ENCODE peak calls at places on chromosomes 16 and 17, in ten cellular contexts. W is hepatocyte; T is AG08396; L is Ammon's horn; Q is breast epithelium; G is RWPE1; H is activated naive CD8-positive, alpha-beta T cell treated with anti-CD3 and anti-CD28 coated beads for 36 hours; M is left ventricle myocardium superior; V is activated T-cell treated with anti-CD3 and anti-CD28 coated beads, Interleukin-2, amount 50 U/mL, for 1 hour; O is epithelial cell of esophagus. P is an unnamed sample.
A peak's percentile ranks its signal among the peaks of the same experiment; 100 is the strongest.

GRCh38 chr16:86740817-86741799 is 162.8 kb downstream of the FOXL1 start:
- DNase-seq in Q (no peak), L (no peak), T (peak; percentile 89), G (peak; percentile 27), W (peak; percentile 70), V (no peak), H (no peak), O (peak; percentile 36), M (peak; percentile 72), P (peak; percentile 70)

GRCh38 chr16:76343761-76344160 is 66.6 kb downstream of the CNTNAP4 start:
- DNase-seq in O (no peak), H (no peak), L (no peak), M (no peak), V (no peak), T (no peak), W (no peak), G (no peak), Q (no peak), P (no peak)

GRCh38 chr17:75517277-75517865 is 1.0 kb downstream of the TSEN54 start:
- DNase-seq in M (peak; percentile 25), V (peak; percentile 44), H (peak; percentile 29), O (peak; percentile 33), G (no peak), Q (no peak), T (no peak), L (no peak), W (no peak), P (no peak)

GRCh38 chr16:17476414-17477259 is 5.9 kb upstream of the XYLT1 start:
- DNase-seq in M (peak; percentile 40), G (peak; percentile 77), Q (no peak), T (peak; percentile 67), O (peak; percentile 43), L (peak; percentile 67), H (peak; percentile 3), V (peak; percentile 52), W (peak; percentile 86), P (no peak)

GRCh38 chr17:69492410-69493071 is 78.0 kb downstream of the MAP2K6 start:
- DNase-seq in M (no peak), W (peak; percentile 40), V (no peak), L (no peak), G (peak; percentile 59), H (no peak), Q (no peak), T (peak; percentile 85), O (peak; percentile 70), P (no peak)

GRCh38 chr16:88491560-88492310 is 38.7 kb downstream of the ZFPM1 start:
- DNase-seq in T (no peak), L (no peak), W (no peak), V (no peak), Q (no peak), G (no peak), H (no peak), O (no peak), M (no peak), P (no peak)

GRCh38 chr16:2858245-2859025 is 465 bp upstream of the PRSS22 start:
- DNase-seq in O (peak; percentile 78), H (no peak), Q (peak; percentile 92), V (peak; percentile 34), T (no peak), G (peak; percentile 48), L (no peak), M (no peak), W (peak; percentile 95), P (no peak)

GRCh38 chr16:26993988-26994387 is 72.7 kb upstream of the C16orf82 start:
- DNase-seq in V (no peak), G (no peak), H (no peak), M (no peak), Q (no peak), T (peak; percentile 47), W (no peak), L (no peak), O (no peak), P (no peak)

GRCh38 chr16:17921357-17921978 is 415.1 kb downstream of the NPIPA8 start:
- DNase-seq in M (peak; percentile 27), O (peak; percentile 21), W (peak; percentile 11), T (no peak), L (no peak), H (peak; percentile 38), Q (no peak), V (peak; percentile 48), G (no peak), P (no peak)

GRCh38 chr16:65054457-65054856 is 67.4 kb downstream of the CDH11 start:
- DNase-seq in V (no peak), M (no peak), W (no peak), G (no peak), Q (no peak), O (no peak), L (no peak), H (no peak), T (no peak), P (no peak)

GRCh38 chr16:69486724-69487123 is 62.3 kb downstream of the CYB5B start:
- DNase-seq in H (no peak), O (no peak), V (no peak), L (no peak), W (no peak), Q (no peak), M (no peak), T (no peak), G (no peak), P (no peak)

GRCh38 chr16:71807905-71808592 is 585 bp downstream of the AP1G1 start:
- DNase-seq in M (no peak), Q (peak; percentile 35), G (peak; percentile 31), W (peak; percentile 54), V (no peak), O (peak; percentile 62), H (no peak), T (peak; percentile 32), L (peak; percentile 20), P (no peak)

GRCh38 chr17:74663566-74663965 is 40.0 kb upstream of the CD300E start:
- DNase-seq in L (no peak), H (no peak), M (no peak), G (no peak), Q (no peak), O (no peak), W (no peak), V (no peak), T (no peak), P (no peak)

GRCh38 chr16:52547001-52547833 is at the start of gene TOX3:
- DNase-seq in Q (no peak), T (no peak), G (no peak), H (no peak), V (no peak), O (no peak), L (peak; percentile 16), W (peak; percentile 85), M (no peak), P (no peak)

GRCh38 chr16:82660078-82660645 is 33.4 kb downstream of the CDH13 start:
- DNase-seq in T (peak; percentile 32), Q (no peak), W (no peak), L (no peak), G (no peak), H (peak; percentile 22), V (peak; percentile 22), O (peak; percentile 67), M (no peak), P (no peak)

GRCh38 chr16:11621920-11622651 is 35.4 kb upstream of the LITAF start:
- DNase-seq in T (peak; percentile 47), M (peak; percentile 47), Q (no peak), O (no peak), W (no peak), G (no peak), H (peak; percentile 41), V (peak; percentile 64), L (peak; percentile 48), P (peak; percentile 36)

GRCh38 chr16:1105888-1106620 is 10.0 kb upstream of the C1QTNF8 start:
- DNase-seq in H (peak; percentile 61), W (peak; percentile 91), O (peak; percentile 1), L (peak; percentile 79), G (peak; percentile 85), M (peak; percentile 81), T (peak; percentile 96), V (peak; percentile 61), Q (peak; percentile 35), P (peak; percentile 68)

GRCh38 chr16:85945424-85945751 is 46.4 kb downstream of the IRF8 start:
- DNase-seq in G (no peak), O (no peak), W (no peak), H (no peak), Q (no peak), L (no peak), V (no peak), M (no peak), T (no peak), P (no peak)

GRCh38 chr16:50340578-50340977 is 28.2 kb downstream of the BRD7 start:
- DNase-seq in W (no peak), L (no peak), M (no peak), V (no peak), O (no peak), T (no peak), Q (no peak), G (no peak), H (no peak), P (no peak)

GRCh38 chr16:88440111-88440510 is 13.0 kb upstream of the ZFPM1 start:
- DNase-seq in W (no peak), O (no peak), G (no peak), Q (no peak), M (no peak), L (no peak), V (no peak), H (no peak), T (no peak), P (no peak)

GRCh38 chr16:68902376-68903345 is 59.3 kb downstream of the TANGO6 start:
- DNase-seq in W (peak; percentile 77), H (no peak), Q (peak; percentile 31), M (no peak), L (peak; percentile 50), V (no peak), T (peak; percentile 39), O (peak; percentile 77), G (peak; percentile 53), P (no peak)

GRCh38 chr17:31052187-31052889 is 42.4 kb upstream of the NF1 start:
- DNase-seq in T (peak; percentile 87), M (peak; percentile 59), Q (peak; percentile 88), G (peak; percentile 95), O (peak; percentile 98), W (no peak), H (no peak), V (no peak), L (peak; percentile 36), P (peak; percentile 62)

GRCh38 chr16:9901-10665 is 43.3 kb downstream of the POLR3K start:
- DNase-seq in M (no peak), G (no peak), L (no peak), Q (no peak), O (no peak), W (no peak), V (no peak), H (no peak), T (no peak), P (no peak)

GRCh38 chr17:45709889-45710288 is 74.2 kb upstream of the CRHR1 start:
- DNase-seq in H (no peak), G (no peak), Q (no peak), M (no peak), O (no peak), T (no peak), V (no peak), W (no peak), L (no peak), P (no peak)

GRCh38 chr17:74270333-74270732 is 3.7 kb upstream of the DNAI2 start:
- DNase-seq in W (no peak), H (no peak), V (no peak), T (no peak), Q (no peak), M (no peak), L (peak; percentile 72), G (no peak), O (no peak), P (no peak)

GRCh38 chr17:67818110-67819002 is 6.9 kb upstream of the BPTF start:
- DNase-seq in M (no peak), H (no peak), O (no peak), T (no peak), Q (no peak), V (no peak), W (no peak), L (no peak), G (no peak), P (no peak)

GRCh38 chr16:12500771-12501170 is 302.9 kb downstream of the CPPED1 start:
- DNase-seq in T (no peak), M (peak; percentile 40), O (peak; percentile 16), H (no peak), G (no peak), W (peak; percentile 43), Q (no peak), L (peak; percentile 41), V (no peak), P (no peak)

GRCh38 chr17:49108318-49108717 is 24.3 kb upstream of the B4GALNT2 start:
- DNase-seq in M (no peak), O (peak; percentile 47), T (peak; percentile 50), V (no peak), H (no peak), G (no peak), W (no peak), L (peak; percentile 60), Q (peak; percentile 39), P (no peak)

P was measured in left cardiac atrium.